ENCODE peak calls at places on chromosomes 3 and 15, in ten cellular contexts. J is stimulated activated CD4-positive, alpha-beta T cell treated with anti-CD3 and anti-CD28 coated beads, Interleukin-1b, Interleukin-23, amount 100 ng/mL, for 48 hours; C is COR-L47; L is sciatic nerve; F is hypothalamus; O is stimulated activated CD8-positive, alpha-beta memory T cell treated with anti-CD3 and anti-CD28 coated beads, Interleukin-15, amount 100 ng/mL, for 4 hours; I is neural progenitor cell; E is foreskin fibroblast; B is neural crest cell; K is activated naive CD4-positive, alpha-beta T cell. U is an unnamed sample.

GRCh38 chr3:111585214-111585613 is 9.9 kb downstream of the ZBED2 start:
- DNase-seq in J (no peak), C (no peak), L (no peak), F (no peak), O (no peak), I (no peak), E (no peak), B (no peak), K (no peak), U (no peak)

GRCh38 chr15:52082197-52083036 is 30.2 kb downstream of the BCL2L10 start:
- DNase-seq in J (no peak), C (no peak), L (no peak), F (no peak), O (no peak), I (peak; percentile 26), E (no peak), B (no peak), K (no peak), U (peak; percentile 72)

GRCh38 chr3:61417352-61417751 is 144.0 kb upstream of the PTPRG start:
- DNase-seq in J (no peak), C (no peak), L (no peak), F (no peak), O (no peak), I (no peak), E (no peak), B (no peak), K (no peak), U (peak; percentile 5)

GRCh38 chr3:54349231-54349647 is 226.9 kb downstream of the CACNA2D3 start:
- DNase-seq in J (no peak), C (no peak), L (no peak), F (no peak), O (no peak), I (peak; percentile 54), E (no peak), B (no peak), K (no peak), U (no peak)

GRCh38 chr15:29126821-29127461 is 142.7 kb downstream of the NSMCE3 start:
- DNase-seq in J (no peak), C (no peak), L (no peak), F (no peak), O (no peak), I (peak; percentile 54), E (no peak), B (no peak), K (no peak), U (no peak)

GRCh38 chr3:23320586-23321570 is 117.8 kb downstream of the UBE2E2 start:
- DNase-seq in J (no peak), C (no peak), L (no peak), F (no peak), O (no peak), I (peak; percentile 5), E (no peak), B (no peak), K (no peak), U (no peak)

GRCh38 chr3:67518196-67518595 is 136.2 kb downstream of the SUCLG2 start:
- DNase-seq in J (no peak), C (peak; percentile 62), L (no peak), F (no peak), O (no peak), I (no peak), E (no peak), B (no peak), K (no peak), U (no peak)

GRCh38 chr15:44296625-44297524 is 8.4 kb downstream of the GOLM2 start:
- DNase-seq in J (no peak), C (peak; percentile 2), L (no peak), F (no peak), O (no peak), I (no peak), E (peak; percentile 34), B (no peak), K (no peak), U (peak; percentile 22)

GRCh38 chr15:39472661-39473657 is 107.9 kb upstream of the THBS1 start:
- DNase-seq in J (no peak), C (no peak), L (peak; percentile 89), F (no peak), O (no peak), I (no peak), E (peak; percentile 98), B (no peak), K (no peak), U (no peak)

GRCh38 chr3:29080967-29081366 is 199.9 kb upstream of the RBMS3 start:
- DNase-seq in J (no peak), C (no peak), L (no peak), F (no peak), O (no peak), I (no peak), E (no peak), B (no peak), K (no peak), U (no peak)

GRCh38 chr15:34799149-34799824 is 3.9 kb upstream of the ACTC1 start:
- DNase-seq in J (no peak), C (peak; percentile 66), L (peak; percentile 76), F (no peak), O (no peak), I (peak; percentile 56), E (no peak), B (no peak), K (no peak), U (peak; percentile 97)

GRCh38 chr3:127674793-127675189 is 2.0 kb downstream of the ABTB1 start:
- DNase-seq in J (no peak), C (no peak), L (peak; percentile 59), F (no peak), O (no peak), I (no peak), E (no peak), B (no peak), K (no peak), U (no peak)

GRCh38 chr15:26082833-26083174 is 219.7 kb upstream of the ATP10A start:
- DNase-seq in J (no peak), C (no peak), L (no peak), F (no peak), O (no peak), I (no peak), E (no peak), B (no peak), K (no peak), U (no peak)

GRCh38 chr3:36455406-36455805 is 75.1 kb downstream of the STAC start:
- DNase-seq in J (no peak), C (no peak), L (no peak), F (no peak), O (no peak), I (no peak), E (no peak), B (no peak), K (no peak), U (no peak)

GRCh38 chr3:101292027-101292426 is 28.3 kb downstream of the IMPG2 start:
- DNase-seq in J (no peak), C (no peak), L (no peak), F (no peak), O (no peak), I (no peak), E (no peak), B (no peak), K (no peak), U (no peak)

GRCh38 chr3:19070325-19070724 is 78.0 kb upstream of the KCNH8 start:
- DNase-seq in J (no peak), C (no peak), L (no peak), F (no peak), O (no peak), I (no peak), E (no peak), B (no peak), K (no peak), U (no peak)

GRCh38 chr15:41161336-41161735 is 45.3 kb upstream of the INO80 start:
- DNase-seq in J (no peak), C (no peak), L (no peak), F (no peak), O (no peak), I (no peak), E (no peak), B (no peak), K (no peak), U (no peak)

GRCh38 chr3:94121161-94121560 is 58.3 kb downstream of the NSUN3 start:
- DNase-seq in J (no peak), C (no peak), L (no peak), F (no peak), O (no peak), I (peak; percentile 19), E (no peak), B (no peak), K (no peak), U (no peak)

GRCh38 chr15:77518458-77518857 is 97.8 kb downstream of the HMG20A start:
- DNase-seq in J (no peak), C (no peak), L (peak; percentile 21), F (no peak), O (no peak), I (no peak), E (no peak), B (no peak), K (no peak), U (no peak)

GRCh38 chr15:99407716-99408115 is 156.4 kb downstream of the LRRC28 start:
- DNase-seq in J (no peak), C (no peak), L (no peak), F (no peak), O (no peak), I (no peak), E (no peak), B (no peak), K (no peak), U (no peak)

GRCh38 chr15:39430389-39430788 is 150.5 kb upstream of the THBS1 start:
- DNase-seq in J (no peak), C (no peak), L (no peak), F (no peak), O (no peak), I (no peak), E (no peak), B (no peak), K (no peak), U (peak; percentile 35)

GRCh38 chr3:124707667-124708066 is 22.6 kb upstream of the UMPS start:
- DNase-seq in J (no peak), C (no peak), L (no peak), F (no peak), O (no peak), I (peak; percentile 35), E (peak; percentile 70), B (no peak), K (no peak), U (peak; percentile 49)

GRCh38 chr3:170180107-170180951 is 1.2 kb downstream of the PHC3 start:
- DNase-seq in J (no peak), C (no peak), L (no peak), F (no peak), O (no peak), I (no peak), E (no peak), B (no peak), K (no peak), U (peak; percentile 29)

GRCh38 chr3:58526124-58526957 is 10.6 kb downstream of the ACOX2 start:
- DNase-seq in J (no peak), C (no peak), L (no peak), F (no peak), O (no peak), I (no peak), E (peak; percentile 92), B (no peak), K (no peak), U (peak; percentile 88)

GRCh38 chr15:82585072-82585471 is 44.8 kb upstream of the RPS17 start:
- DNase-seq in J (no peak), C (no peak), L (no peak), F (no peak), O (no peak), I (no peak), E (no peak), B (no peak), K (no peak), U (no peak)

GRCh38 chr15:48641416-48641815 is 4.1 kb downstream of the FBN1 start:
- DNase-seq in J (no peak), C (peak; percentile 39), L (no peak), F (no peak), O (no peak), I (no peak), E (peak; percentile 39), B (no peak), K (no peak), U (peak; percentile 76)

GRCh38 chr3:177934001-177934891 is 602.0 kb upstream of the KCNMB2 start:
- DNase-seq in J (no peak), C (no peak), L (no peak), F (no peak), O (no peak), I (no peak), E (peak; percentile 40), B (no peak), K (no peak), U (peak; percentile 71)

U was measured in LHCN-M2.